ENCODE peak calls at places on chromosomes 2 and 18, in four cellular contexts. One of them, this sample, is unnamed.

GRCh38 chr18:61851940-61852451 is 40.8 kb downstream of the RNF152 start:
- DNase-seq in CD4-positive, CD25-positive, alpha-beta regulatory T cell: no peak
- DNase-seq in effector memory CD4-positive, alpha-beta T cell: no peak
- DNase-seq in esophagus squamous epithelium: no peak
- DNase-seq in this sample: no peak

GRCh38 chr2:74399785-74400184 is 19.7 kb upstream of the DCTN1 start:
- DNase-seq in CD4-positive, CD25-positive, alpha-beta regulatory T cell: peak; percentile 44
- DNase-seq in esophagus squamous epithelium: no peak
- DNase-seq in effector memory CD4-positive, alpha-beta T cell: no peak
- DNase-seq in this sample: peak; percentile 40

GRCh38 chr2:203809084-203809521 is 58.5 kb upstream of the CTLA4 start:
- DNase-seq in effector memory CD4-positive, alpha-beta T cell: no peak
- DNase-seq in CD4-positive, CD25-positive, alpha-beta regulatory T cell: no peak
- DNase-seq in esophagus squamous epithelium: no peak
- DNase-seq in this sample: no peak

GRCh38 chr2:51335072-51336058 is 303.4 kb upstream of the NRXN1 start:
- DNase-seq in effector memory CD4-positive, alpha-beta T cell: no peak
- DNase-seq in CD4-positive, CD25-positive, alpha-beta regulatory T cell: no peak
- DNase-seq in esophagus squamous epithelium: no peak
- DNase-seq in this sample: no peak

GRCh38 chr2:229133155-229133772 is 137.8 kb downstream of the PID1 start:
- DNase-seq in esophagus squamous epithelium: no peak
- DNase-seq in CD4-positive, CD25-positive, alpha-beta regulatory T cell: no peak
- DNase-seq in effector memory CD4-positive, alpha-beta T cell: no peak
- DNase-seq in this sample: no peak

GRCh38 chr2:78757191-78757590 is 268.3 kb upstream of the REG3G start:
- DNase-seq in effector memory CD4-positive, alpha-beta T cell: no peak
- DNase-seq in CD4-positive, CD25-positive, alpha-beta regulatory T cell: no peak
- DNase-seq in esophagus squamous epithelium: no peak
- DNase-seq in this sample: no peak

GRCh38 chr2:128236491-128237035 is 82.1 kb downstream of the HS6ST1 start:
- DNase-seq in effector memory CD4-positive, alpha-beta T cell: no peak
- DNase-seq in CD4-positive, CD25-positive, alpha-beta regulatory T cell: no peak
- DNase-seq in esophagus squamous epithelium: no peak
- DNase-seq in this sample: no peak

GRCh38 chr18:51212606-51213005 is 15.1 kb upstream of the MEX3C start:
- DNase-seq in esophagus squamous epithelium: no peak
- DNase-seq in CD4-positive, CD25-positive, alpha-beta regulatory T cell: no peak
- DNase-seq in effector memory CD4-positive, alpha-beta T cell: no peak
- DNase-seq in this sample: no peak

GRCh38 chr2:235843591-235844395 is 324.4 kb downstream of the GBX2 start:
- DNase-seq in esophagus squamous epithelium: no peak
- DNase-seq in effector memory CD4-positive, alpha-beta T cell: no peak
- DNase-seq in CD4-positive, CD25-positive, alpha-beta regulatory T cell: no peak
- DNase-seq in this sample: no peak

GRCh38 chr18:41532344-41533086 is 422.5 kb upstream of the PIK3C3 start:
- DNase-seq in esophagus squamous epithelium: no peak
- DNase-seq in effector memory CD4-positive, alpha-beta T cell: no peak
- DNase-seq in CD4-positive, CD25-positive, alpha-beta regulatory T cell: no peak
- DNase-seq in this sample: no peak

GRCh38 chr2:218218409-218219185 is 1.6 kb downstream of the ARPC2 start:
- DNase-seq in CD4-positive, CD25-positive, alpha-beta regulatory T cell: peak; percentile 61
- DNase-seq in esophagus squamous epithelium: no peak
- DNase-seq in effector memory CD4-positive, alpha-beta T cell: no peak
- DNase-seq in this sample: peak; percentile 54
- H3K27ac ChIP-seq in CD4-positive, CD25-positive, alpha-beta regulatory T cell: peak overlapping the region; percentile 98
- H3K27ac ChIP-seq in esophagus squamous epithelium: peak overlapping the region; percentile 100
- H3K27ac ChIP-seq in effector memory CD4-positive, alpha-beta T cell: peak overlapping the region; percentile 99
- H3K27ac ChIP-seq in this sample: peak overlapping the region; percentile 93

GRCh38 chr2:96407919-96408550 is 72.5 kb downstream of the NCAPH start:
- DNase-seq in CD4-positive, CD25-positive, alpha-beta regulatory T cell: no peak
- DNase-seq in esophagus squamous epithelium: no peak
- DNase-seq in effector memory CD4-positive, alpha-beta T cell: no peak
- DNase-seq in this sample: no peak

GRCh38 chr2:96412307-96413066 is 76.9 kb downstream of the NCAPH start:
- DNase-seq in esophagus squamous epithelium: no peak
- DNase-seq in CD4-positive, CD25-positive, alpha-beta regulatory T cell: no peak
- DNase-seq in effector memory CD4-positive, alpha-beta T cell: no peak
- DNase-seq in this sample: no peak

GRCh38 chr2:96408631-96409542 is 73.3 kb downstream of the NCAPH start:
- DNase-seq in esophagus squamous epithelium: no peak
- DNase-seq in effector memory CD4-positive, alpha-beta T cell: no peak
- DNase-seq in CD4-positive, CD25-positive, alpha-beta regulatory T cell: no peak
- DNase-seq in this sample: no peak

GRCh38 chr2:96407041-96407918 is 71.7 kb downstream of the NCAPH start:
- DNase-seq in effector memory CD4-positive, alpha-beta T cell: peak; percentile 47
- DNase-seq in CD4-positive, CD25-positive, alpha-beta regulatory T cell: peak; percentile 88
- DNase-seq in esophagus squamous epithelium: no peak
- DNase-seq in this sample: peak; percentile 88

DNA sequence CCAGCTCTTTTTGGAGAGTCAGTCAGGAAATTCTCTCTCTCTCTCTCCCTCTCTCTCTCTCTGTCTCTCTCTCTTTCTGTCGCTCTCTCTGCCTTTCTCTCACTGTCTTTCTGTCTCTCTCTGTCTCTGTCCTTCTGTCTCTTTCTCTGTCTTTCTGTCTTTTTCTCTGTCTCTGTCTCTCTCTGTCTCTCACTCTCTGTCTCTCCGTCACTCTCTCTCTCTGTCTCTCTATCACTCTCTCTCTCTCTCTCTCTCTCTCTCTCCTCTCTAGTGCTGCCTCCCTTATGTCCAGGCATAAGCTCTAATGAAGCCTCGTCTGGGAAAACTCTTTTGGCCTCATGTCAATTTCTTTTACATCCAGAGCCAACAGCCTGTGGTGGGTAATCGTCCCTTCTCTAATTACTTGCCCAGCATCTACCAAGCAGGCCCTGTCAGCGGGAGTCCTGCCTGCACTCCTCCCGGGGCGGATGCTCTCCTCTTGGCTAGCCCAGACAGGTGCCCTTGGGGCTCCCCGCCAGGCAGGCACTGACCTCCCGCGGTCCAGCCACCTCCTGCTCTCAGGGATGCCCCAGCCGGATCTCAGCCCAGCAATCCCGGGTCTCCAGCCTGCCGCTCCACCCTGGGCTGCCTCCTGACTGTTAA is 74.1 kb downstream of the NCAPH start:
- DNase-seq in effector memory CD4-positive, alpha-beta T cell: no peak
- DNase-seq in esophagus squamous epithelium: no peak
- DNase-seq in CD4-positive, CD25-positive, alpha-beta regulatory T cell: no peak
- DNase-seq in this sample: no peak
- H3K27ac ChIP-seq in effector memory CD4-positive, alpha-beta T cell: no peak overlapping the region
- H3K27ac ChIP-seq in esophagus squamous epithelium: no peak overlapping the region
- H3K27ac ChIP-seq in CD4-positive, CD25-positive, alpha-beta regulatory T cell: no peak overlapping the region
- H3K27ac ChIP-seq in this sample: no peak overlapping the region

GRCh38 chr2:131010566-131010965 is 82.7 kb downstream of the FAM168B start:
- DNase-seq in esophagus squamous epithelium: no peak
- DNase-seq in CD4-positive, CD25-positive, alpha-beta regulatory T cell: no peak
- DNase-seq in effector memory CD4-positive, alpha-beta T cell: no peak
- DNase-seq in this sample: peak; percentile 22

GRCh38 chr2:131014141-131014540 is 79.1 kb downstream of the FAM168B start:
- DNase-seq in effector memory CD4-positive, alpha-beta T cell: no peak
- DNase-seq in CD4-positive, CD25-positive, alpha-beta regulatory T cell: no peak
- DNase-seq in esophagus squamous epithelium: no peak
- DNase-seq in this sample: no peak

GRCh38 chr2:131008967-131009366 is 84.3 kb downstream of the FAM168B start:
- DNase-seq in CD4-positive, CD25-positive, alpha-beta regulatory T cell: no peak
- DNase-seq in effector memory CD4-positive, alpha-beta T cell: no peak
- DNase-seq in esophagus squamous epithelium: no peak
- DNase-seq in this sample: no peak

GRCh38 chr2:131009713-131010475 is 83.4 kb downstream of the FAM168B start:
- DNase-seq in esophagus squamous epithelium: no peak
- DNase-seq in CD4-positive, CD25-positive, alpha-beta regulatory T cell: no peak
- DNase-seq in effector memory CD4-positive, alpha-beta T cell: no peak
- DNase-seq in this sample: no peak

DNA sequence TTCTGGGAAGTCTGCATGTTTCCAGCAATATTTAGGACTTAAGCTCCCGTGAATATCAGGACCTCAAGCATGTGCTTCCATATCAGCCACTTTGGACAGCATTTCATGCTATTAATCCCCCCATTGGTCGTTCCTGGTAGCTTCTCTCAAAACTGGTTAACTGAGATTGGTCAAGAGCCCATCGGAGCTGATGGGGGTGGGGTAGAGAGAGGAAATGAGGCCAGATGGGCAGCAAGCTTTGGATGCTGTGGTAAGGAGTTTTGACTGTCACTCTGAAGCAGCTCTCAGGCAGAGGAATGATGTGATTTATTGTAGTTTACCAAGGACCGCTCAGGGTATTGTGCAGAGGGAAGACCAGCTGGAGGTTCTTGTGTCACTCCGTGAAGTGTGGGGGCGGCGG is 81.8 kb downstream of the FAM168B start:
- DNase-seq in CD4-positive, CD25-positive, alpha-beta regulatory T cell: no peak
- DNase-seq in effector memory CD4-positive, alpha-beta T cell: no peak
- DNase-seq in esophagus squamous epithelium: no peak
- DNase-seq in this sample: no peak
- H3K27ac ChIP-seq in CD4-positive, CD25-positive, alpha-beta regulatory T cell: no peak overlapping the region
- H3K27ac ChIP-seq in effector memory CD4-positive, alpha-beta T cell: no peak overlapping the region
- H3K27ac ChIP-seq in esophagus squamous epithelium: no peak overlapping the region
- H3K27ac ChIP-seq in this sample: no peak overlapping the region

GRCh38 chr2:149921911-149922616 is 334.5 kb upstream of the MMADHC start:
- DNase-seq in CD4-positive, CD25-positive, alpha-beta regulatory T cell: no peak
- DNase-seq in esophagus squamous epithelium: no peak
- DNase-seq in effector memory CD4-positive, alpha-beta T cell: no peak
- DNase-seq in this sample: no peak

GRCh38 chr2:149926149-149926548 is 338.6 kb upstream of the MMADHC start:
- DNase-seq in effector memory CD4-positive, alpha-beta T cell: no peak
- DNase-seq in CD4-positive, CD25-positive, alpha-beta regulatory T cell: no peak
- DNase-seq in esophagus squamous epithelium: no peak
- DNase-seq in this sample: no peak

GRCh38 chr2:149924549-149925213 is 337.1 kb upstream of the MMADHC start:
- DNase-seq in effector memory CD4-positive, alpha-beta T cell: no peak
- DNase-seq in esophagus squamous epithelium: no peak
- DNase-seq in CD4-positive, CD25-positive, alpha-beta regulatory T cell: no peak
- DNase-seq in this sample: no peak

GRCh38 chr2:149920389-149920788 is 332.8 kb upstream of the MMADHC start:
- DNase-seq in CD4-positive, CD25-positive, alpha-beta regulatory T cell: no peak
- DNase-seq in esophagus squamous epithelium: no peak
- DNase-seq in effector memory CD4-positive, alpha-beta T cell: no peak
- DNase-seq in this sample: no peak

GRCh38 chr2:149924028-149924427 is 336.5 kb upstream of the MMADHC start:
- DNase-seq in effector memory CD4-positive, alpha-beta T cell: no peak
- DNase-seq in esophagus squamous epithelium: no peak
- DNase-seq in CD4-positive, CD25-positive, alpha-beta regulatory T cell: no peak
- DNase-seq in this sample: no peak
- H3K27ac ChIP-seq in effector memory CD4-positive, alpha-beta T cell: no peak overlapping the region
- H3K27ac ChIP-seq in esophagus squamous epithelium: no peak overlapping the region
- H3K27ac ChIP-seq in CD4-positive, CD25-positive, alpha-beta regulatory T cell: no peak overlapping the region
- H3K27ac ChIP-seq in this sample: no peak overlapping the region

GRCh38 chr2:119253114-119253702 is 29.6 kb downstream of the STEAP3 start:
- DNase-seq in effector memory CD4-positive, alpha-beta T cell: no peak
- DNase-seq in esophagus squamous epithelium: no peak
- DNase-seq in CD4-positive, CD25-positive, alpha-beta regulatory T cell: no peak
- DNase-seq in this sample: no peak
- H3K27ac ChIP-seq in effector memory CD4-positive, alpha-beta T cell: no peak overlapping the region
- H3K27ac ChIP-seq in esophagus squamous epithelium: peak overlapping the region; percentile 67
- H3K27ac ChIP-seq in CD4-positive, CD25-positive, alpha-beta regulatory T cell: no peak overlapping the region
- H3K27ac ChIP-seq in this sample: no peak overlapping the region

DNA sequence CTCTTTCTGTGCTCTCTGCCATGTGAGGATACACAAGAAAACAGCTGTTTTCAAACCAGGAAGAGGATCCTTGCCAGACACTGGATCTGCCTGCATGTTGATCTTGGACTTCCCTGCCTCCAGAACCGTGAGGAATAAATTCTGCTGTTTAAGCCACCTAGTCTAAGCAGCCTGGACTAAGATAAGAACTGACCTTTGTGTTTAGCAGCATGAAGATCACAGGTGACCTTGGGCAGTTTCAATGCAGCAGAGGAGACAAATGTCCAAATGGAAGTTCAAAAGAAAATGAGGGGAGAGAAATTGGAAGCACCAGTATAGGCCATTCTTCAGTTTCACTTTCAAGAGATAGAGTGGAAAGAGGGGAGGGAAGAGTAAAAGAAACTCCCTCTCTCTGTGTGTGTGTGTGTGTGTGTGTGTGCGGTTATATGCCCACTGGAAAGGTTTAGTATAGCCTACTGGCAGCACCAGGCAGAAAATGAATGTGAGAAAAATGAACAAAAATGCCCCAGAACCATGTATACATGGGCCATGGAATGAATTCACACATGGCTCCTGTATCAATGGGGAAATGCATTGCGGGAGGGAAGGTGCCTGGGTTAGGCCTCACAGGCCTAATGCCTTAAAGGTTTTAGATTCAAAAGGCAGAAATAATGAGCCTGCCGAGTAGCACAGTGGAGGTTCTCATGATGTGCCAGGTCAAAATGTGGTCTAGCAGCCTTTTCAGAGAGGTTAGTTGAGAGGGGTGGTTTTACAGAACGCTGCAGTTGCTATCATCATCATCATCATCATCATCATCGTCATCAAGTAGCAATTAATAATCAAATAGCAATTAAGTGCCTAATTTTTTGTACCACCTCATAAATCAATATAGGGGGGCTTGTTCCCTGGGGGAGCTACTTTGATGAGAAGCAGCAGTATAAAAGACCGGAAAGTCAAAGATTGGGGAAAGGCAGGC is 1.1 kb upstream of the CERS6 start:
- DNase-seq in CD4-positive, CD25-positive, alpha-beta regulatory T cell: no peak
- DNase-seq in effector memory CD4-positive, alpha-beta T cell: no peak
- DNase-seq in esophagus squamous epithelium: no peak
- DNase-seq in this sample: no peak
- H3K27ac ChIP-seq in CD4-positive, CD25-positive, alpha-beta regulatory T cell: no peak overlapping the region
- H3K27ac ChIP-seq in effector memory CD4-positive, alpha-beta T cell: no peak overlapping the region
- H3K27ac ChIP-seq in esophagus squamous epithelium: no peak overlapping the region
- H3K27ac ChIP-seq in this sample: no peak overlapping the region

DNA sequence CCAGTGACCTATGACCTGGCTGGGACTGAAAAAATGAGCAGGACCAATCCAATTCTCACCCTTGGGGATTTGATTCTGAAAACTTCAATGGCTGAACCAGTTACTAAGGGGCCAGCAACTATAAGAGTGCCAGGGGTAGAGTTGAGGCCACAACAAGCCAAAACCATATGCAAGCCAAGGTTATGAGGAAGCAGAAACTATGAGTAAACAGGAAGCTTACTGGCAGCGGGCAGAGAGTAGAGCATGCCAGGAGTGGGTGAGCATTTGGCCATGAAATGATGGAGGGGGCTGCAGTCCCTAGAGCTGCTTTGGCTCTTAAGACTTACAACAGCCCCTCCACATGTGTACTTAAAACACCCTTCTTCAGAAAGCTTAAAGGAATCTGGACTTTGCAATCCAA is 82.4 kb downstream of the RBMS1 start:
- DNase-seq in esophagus squamous epithelium: no peak
- DNase-seq in CD4-positive, CD25-positive, alpha-beta regulatory T cell: no peak
- DNase-seq in effector memory CD4-positive, alpha-beta T cell: no peak
- DNase-seq in this sample: peak; percentile 37
- H3K27ac ChIP-seq in esophagus squamous epithelium: peak overlapping the region; percentile 63
- H3K27ac ChIP-seq in CD4-positive, CD25-positive, alpha-beta regulatory T cell: no peak overlapping the region
- H3K27ac ChIP-seq in effector memory CD4-positive, alpha-beta T cell: peak overlapping the region; percentile 50
- H3K27ac ChIP-seq in this sample: peak overlapping the region; percentile 27